ENCODE peak calls at places on chromosomes 11 and 22, in seven cellular contexts. One of them, this sample, is unnamed.

GRCh38 chr11:124751741-124752470 is at the start of gene VSIG2:
- DNase-seq in mesendoderm: no peak
- DNase-seq in mesenchymal stem cell: no peak
- DNase-seq in IMR-90: no peak
- DNase-seq in H9: peak; percentile 35
- DNase-seq in neuronal stem cell: no peak
- DNase-seq in H1: peak; percentile 69
- DNase-seq in this sample: no peak

GRCh38 chr11:66363805-66364535 is 7.6 kb downstream of the SLC29A2 start:
- DNase-seq in mesenchymal stem cell: no peak
- DNase-seq in H1: peak; percentile 99
- DNase-seq in neuronal stem cell: no peak
- DNase-seq in H9: peak; percentile 94
- DNase-seq in IMR-90: no peak
- DNase-seq in mesendoderm: peak; percentile 88
- DNase-seq in this sample: no peak

GRCh38 chr22:44454113-44454769 is 43.8 kb downstream of the RTL6 start:
- DNase-seq in mesenchymal stem cell: no peak
- DNase-seq in mesendoderm: no peak
- DNase-seq in H9: no peak
- DNase-seq in neuronal stem cell: no peak
- DNase-seq in H1: no peak
- DNase-seq in IMR-90: no peak
- DNase-seq in this sample: no peak

GRCh38 chr22:30556388-30556787 is 9.8 kb upstream of the SEC14L6 start:
- DNase-seq in H1: no peak
- DNase-seq in IMR-90: no peak
- DNase-seq in H9: no peak
- DNase-seq in neuronal stem cell: no peak
- DNase-seq in mesenchymal stem cell: no peak
- DNase-seq in mesendoderm: no peak
- DNase-seq in this sample: no peak

GRCh38 chr11:10302294-10302743 is 2.6 kb upstream of the ADM start:
- DNase-seq in H9: no peak
- DNase-seq in IMR-90: no peak
- DNase-seq in H1: no peak
- DNase-seq in neuronal stem cell: no peak
- DNase-seq in mesenchymal stem cell: peak; percentile 69
- DNase-seq in mesendoderm: peak; percentile 36
- DNase-seq in this sample: peak; percentile 26

GRCh38 chr22:49503321-49503720 is 324.4 kb downstream of the BRD1 start:
- DNase-seq in H9: no peak
- DNase-seq in mesendoderm: no peak
- DNase-seq in H1: no peak
- DNase-seq in IMR-90: no peak
- DNase-seq in mesenchymal stem cell: no peak
- DNase-seq in neuronal stem cell: no peak
- DNase-seq in this sample: no peak

GRCh38 chr22:40425082-40425481 is 54.7 kb downstream of the SGSM3 start:
- DNase-seq in mesendoderm: no peak
- DNase-seq in neuronal stem cell: no peak
- DNase-seq in mesenchymal stem cell: no peak
- DNase-seq in IMR-90: no peak
- DNase-seq in H9: no peak
- DNase-seq in H1: no peak
- DNase-seq in this sample: no peak

GRCh38 chr11:98964146-98964545 is 56.6 kb upstream of the CNTN5 start:
- DNase-seq in mesendoderm: no peak
- DNase-seq in IMR-90: no peak
- DNase-seq in neuronal stem cell: no peak
- DNase-seq in H9: no peak
- DNase-seq in H1: no peak
- DNase-seq in mesenchymal stem cell: no peak
- DNase-seq in this sample: no peak

GRCh38 chr11:123100378-123101085 is 38.6 kb upstream of the HSPA8 start:
- DNase-seq in H1: no peak
- DNase-seq in IMR-90: no peak
- DNase-seq in mesenchymal stem cell: no peak
- DNase-seq in mesendoderm: no peak
- DNase-seq in neuronal stem cell: no peak
- DNase-seq in H9: no peak
- DNase-seq in this sample: no peak

GRCh38 chr22:40156001-40156516 is 21.7 kb upstream of the TNRC6B start:
- DNase-seq in neuronal stem cell: no peak
- DNase-seq in H1: peak; percentile 51
- DNase-seq in IMR-90: peak; percentile 85
- DNase-seq in mesendoderm: peak; percentile 80
- DNase-seq in H9: peak; percentile 69
- DNase-seq in mesenchymal stem cell: peak; percentile 90
- DNase-seq in this sample: peak; percentile 75

GRCh38 chr22:40534379-40535188 is 101.9 kb downstream of the MRTFA start:
- DNase-seq in H9: peak; percentile 51
- DNase-seq in mesenchymal stem cell: peak; percentile 82
- DNase-seq in H1: no peak
- DNase-seq in mesendoderm: peak; percentile 76
- DNase-seq in neuronal stem cell: no peak
- DNase-seq in IMR-90: peak; percentile 71
- DNase-seq in this sample: peak; percentile 44

GRCh38 chr22:37258810-37259472 is 14.9 kb upstream of the RAC2 start:
- DNase-seq in H9: peak; percentile 37
- DNase-seq in mesendoderm: peak; percentile 51
- DNase-seq in IMR-90: no peak
- DNase-seq in H1: no peak
- DNase-seq in neuronal stem cell: no peak
- DNase-seq in mesenchymal stem cell: no peak
- DNase-seq in this sample: no peak

GRCh38 chr22:30830907-30831306 is 136.2 kb downstream of the OSBP2 start:
- DNase-seq in H9: no peak
- DNase-seq in mesendoderm: peak; percentile 30
- DNase-seq in IMR-90: peak; percentile 97
- DNase-seq in neuronal stem cell: no peak
- DNase-seq in H1: no peak
- DNase-seq in mesenchymal stem cell: no peak
- DNase-seq in this sample: peak; percentile 48

GRCh38 chr11:44774131-44774530 is 47.4 kb downstream of the TSPAN18 start:
- DNase-seq in mesenchymal stem cell: no peak
- DNase-seq in neuronal stem cell: no peak
- DNase-seq in H1: peak; percentile 51
- DNase-seq in IMR-90: no peak
- DNase-seq in H9: peak; percentile 79
- DNase-seq in mesendoderm: peak; percentile 78
- DNase-seq in this sample: no peak

GRCh38 chr22:40193429-40194421 is 16.0 kb downstream of the TNRC6B start:
- DNase-seq in H1: peak; percentile 63
- DNase-seq in neuronal stem cell: no peak
- DNase-seq in mesenchymal stem cell: peak; percentile 62
- DNase-seq in IMR-90: peak; percentile 34
- DNase-seq in mesendoderm: peak; percentile 80
- DNase-seq in H9: peak; percentile 79
- DNase-seq in this sample: no peak

GRCh38 chr22:50248192-50249084 is 2.6 kb downstream of the HDAC10 start:
- DNase-seq in mesenchymal stem cell: no peak
- DNase-seq in IMR-90: no peak
- DNase-seq in H9: no peak
- DNase-seq in neuronal stem cell: no peak
- DNase-seq in mesendoderm: no peak
- DNase-seq in H1: no peak
- DNase-seq in this sample: no peak

GRCh38 chr11:106482920-106483761 is 405.7 kb downstream of the AASDHPPT start:
- DNase-seq in IMR-90: peak; percentile 84
- DNase-seq in neuronal stem cell: no peak
- DNase-seq in H1: no peak
- DNase-seq in H9: no peak
- DNase-seq in mesenchymal stem cell: peak; percentile 81
- DNase-seq in mesendoderm: no peak
- DNase-seq in this sample: no peak

GRCh38 chr11:68999093-68999747 is 13.8 kb downstream of the MRGPRF start:
- DNase-seq in H9: peak; percentile 13
- DNase-seq in neuronal stem cell: no peak
- DNase-seq in H1: no peak
- DNase-seq in IMR-90: no peak
- DNase-seq in mesenchymal stem cell: no peak
- DNase-seq in mesendoderm: no peak
- DNase-seq in this sample: no peak

GRCh38 chr11:47188262-47188661 is 2.0 kb upstream of the PACSIN3 start:
- DNase-seq in H1: no peak
- DNase-seq in H9: no peak
- DNase-seq in IMR-90: no peak
- DNase-seq in mesendoderm: no peak
- DNase-seq in mesenchymal stem cell: no peak
- DNase-seq in neuronal stem cell: no peak
- DNase-seq in this sample: no peak

GRCh38 chr11:47186937-47187681 is 875 bp upstream of the PACSIN3 start:
- DNase-seq in mesenchymal stem cell: peak; percentile 74
- DNase-seq in H9: peak; percentile 77
- DNase-seq in IMR-90: peak; percentile 54
- DNase-seq in H1: peak; percentile 77
- DNase-seq in neuronal stem cell: peak; percentile 40
- DNase-seq in mesendoderm: peak; percentile 78
- DNase-seq in this sample: no peak

GRCh38 chr11:47186076-47186936 is at the start of gene PACSIN3:
- DNase-seq in IMR-90: peak; percentile 19
- DNase-seq in mesendoderm: peak; percentile 73
- DNase-seq in mesenchymal stem cell: peak; percentile 71
- DNase-seq in H1: peak; percentile 81
- DNase-seq in neuronal stem cell: peak; percentile 40
- DNase-seq in H9: peak; percentile 58
- DNase-seq in this sample: peak; percentile 42

GRCh38 chr11:47189100-47189834 is 3.0 kb upstream of the PACSIN3 start:
- DNase-seq in mesenchymal stem cell: peak; percentile 89
- DNase-seq in H9: no peak
- DNase-seq in mesendoderm: no peak
- DNase-seq in IMR-90: peak; percentile 86
- DNase-seq in H1: no peak
- DNase-seq in neuronal stem cell: no peak
- DNase-seq in this sample: peak; percentile 78

DNA sequence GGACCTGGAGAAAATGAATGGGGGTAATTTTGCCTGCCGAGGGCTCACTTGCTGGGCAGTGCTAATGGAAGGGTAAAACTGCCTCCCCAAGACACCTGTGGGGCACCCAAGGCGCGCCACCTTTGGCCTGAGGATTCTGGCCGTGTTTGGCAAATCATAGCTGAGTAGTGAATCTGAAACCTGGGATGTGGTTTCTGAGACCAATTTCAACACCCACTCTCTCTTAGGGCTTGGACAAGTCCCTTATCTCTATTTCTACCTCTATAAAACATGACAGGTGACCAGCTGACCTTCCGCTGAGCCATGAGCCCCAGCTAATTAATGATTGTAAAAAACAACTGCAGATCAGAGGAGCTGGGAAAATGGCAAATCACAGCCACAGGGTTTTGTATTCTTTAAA is 1.5 kb upstream of the PACSIN3 start:
- DNase-seq in mesenchymal stem cell: no peak
- DNase-seq in neuronal stem cell: no peak
- DNase-seq in mesendoderm: no peak
- DNase-seq in H9: no peak
- DNase-seq in H1: no peak
- DNase-seq in IMR-90: no peak
- DNase-seq in this sample: no peak
- H2AK5ac ChIP-seq in mesenchymal stem cell: peak overlapping the region; percentile 41
- H2AK5ac ChIP-seq in neuronal stem cell: no peak overlapping the region
- H2AK5ac ChIP-seq in mesendoderm: no peak overlapping the region
- H2AK5ac ChIP-seq in H9: no peak overlapping the region
- H2AK5ac ChIP-seq in H1: no peak overlapping the region
- H2AK5ac ChIP-seq in IMR-90: no peak overlapping the region
- H2AK5ac ChIP-seq in this sample: peak overlapping the region; percentile 22

GRCh38 chr11:2432628-2433071 is 11.7 kb downstream of the TRPM5 start:
- DNase-seq in IMR-90: no peak
- DNase-seq in neuronal stem cell: no peak
- DNase-seq in mesendoderm: no peak
- DNase-seq in mesenchymal stem cell: no peak
- DNase-seq in H1: no peak
- DNase-seq in H9: no peak
- DNase-seq in this sample: no peak
- H2AK5ac ChIP-seq in IMR-90: no peak overlapping the region
- H2AK5ac ChIP-seq in neuronal stem cell: peak overlapping the region; percentile 91
- H2AK5ac ChIP-seq in mesendoderm: no peak overlapping the region
- H2AK5ac ChIP-seq in mesenchymal stem cell: no peak overlapping the region
- H2AK5ac ChIP-seq in H1: no peak overlapping the region
- H2AK5ac ChIP-seq in H9: no peak overlapping the region
- H2AK5ac ChIP-seq in this sample: no peak overlapping the region

GRCh38 chr11:32919338-32919737 is 26.7 kb downstream of the QSER1 start:
- DNase-seq in mesenchymal stem cell: no peak
- DNase-seq in mesendoderm: peak; percentile 67
- DNase-seq in neuronal stem cell: no peak
- DNase-seq in IMR-90: no peak
- DNase-seq in H9: no peak
- DNase-seq in H1: no peak
- DNase-seq in this sample: peak; percentile 7
- H2AK5ac ChIP-seq in mesenchymal stem cell: no peak overlapping the region
- H2AK5ac ChIP-seq in mesendoderm: no peak overlapping the region
- H2AK5ac ChIP-seq in neuronal stem cell: no peak overlapping the region
- H2AK5ac ChIP-seq in IMR-90: no peak overlapping the region
- H2AK5ac ChIP-seq in H9: no peak overlapping the region
- H2AK5ac ChIP-seq in H1: no peak overlapping the region
- H2AK5ac ChIP-seq in this sample: no peak overlapping the region

DNA sequence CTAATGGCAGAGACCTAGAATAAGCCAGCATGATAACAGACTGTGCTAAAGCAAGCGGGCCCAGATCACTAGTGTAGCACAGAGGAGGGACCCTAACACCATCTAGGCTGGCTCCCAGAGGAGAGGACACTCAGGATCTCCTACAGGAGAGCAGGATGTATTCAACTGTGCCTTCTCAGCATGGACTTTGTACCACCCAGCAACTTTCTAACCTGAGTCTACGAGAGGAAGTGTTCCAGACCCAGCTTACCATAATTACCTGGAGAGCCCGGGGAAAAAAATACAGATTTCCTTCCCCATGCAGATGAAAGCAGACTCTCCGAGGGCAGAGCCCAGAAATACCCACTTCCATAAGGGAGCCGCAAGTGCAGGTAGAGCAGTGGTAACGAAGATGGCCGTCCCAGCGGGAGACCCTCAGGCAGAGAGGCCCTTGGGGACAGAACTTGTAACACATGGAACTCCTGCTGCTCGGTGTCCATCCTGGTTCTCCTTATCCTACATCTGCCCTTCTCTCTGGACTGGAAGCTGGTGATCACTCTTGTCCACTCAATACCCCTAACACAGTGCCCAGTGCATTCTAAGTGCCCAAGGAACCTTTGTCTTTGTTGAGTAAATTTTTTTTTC is 20.2 kb downstream of the DDX25 start:
- DNase-seq in H1: no peak
- DNase-seq in IMR-90: no peak
- DNase-seq in mesenchymal stem cell: no peak
- DNase-seq in neuronal stem cell: no peak
- DNase-seq in mesendoderm: no peak
- DNase-seq in H9: no peak
- DNase-seq in this sample: no peak
- H2AK5ac ChIP-seq in H1: no peak overlapping the region
- H2AK5ac ChIP-seq in IMR-90: no peak overlapping the region
- H2AK5ac ChIP-seq in mesenchymal stem cell: no peak overlapping the region
- H2AK5ac ChIP-seq in neuronal stem cell: no peak overlapping the region
- H2AK5ac ChIP-seq in mesendoderm: no peak overlapping the region
- H2AK5ac ChIP-seq in H9: no peak overlapping the region
- H2AK5ac ChIP-seq in this sample: no peak overlapping the region

This sample was measured in trophoblast cell.